ENCODE peak calls at places on chromosomes 2 and 18, in nine cellular contexts. U is NCI-H748 treated with DMSO at 0.1 percent for 48 hours; B is activated T-cell treated with anti-CD3 and anti-CD28 coated beads, Interleukin-2, amount 50 U/mL, for 24 hours; X is neural progenitor cell; E is RKO; W is CD8-positive, alpha-beta memory T cell; J is GM10248; S is midbrain; G is H7. V is an unnamed sample.
A peak's percentile ranks its signal among the peaks of the same experiment; 100 is the strongest.

GRCh38 chr18:13616525-13617035 is 109.8 kb downstream of the FAM210A start:
- DNase-seq in E (no peak), J (no peak), G (no peak), B (no peak), U (no peak), S (no peak), X (no peak), W (no peak), V (peak; percentile 84)

GRCh38 chr2:86158286-86158685 is 37.0 kb downstream of the IMMT start:
- DNase-seq in W (no peak), U (no peak), E (no peak), J (no peak), B (no peak), S (no peak), X (no peak), G (no peak), V (no peak)

GRCh38 chr2:25521665-25522387 is 151.6 kb downstream of the DTNB start:
- DNase-seq in J (peak; percentile 60), B (no peak), X (peak; percentile 48), W (peak; percentile 67), U (peak; percentile 61), E (peak; percentile 76), S (peak; percentile 67), G (peak; percentile 31), V (peak; percentile 85)

GRCh38 chr2:127219716-127220090 is 396 bp downstream of the CYP27C1 start:
- DNase-seq in X (peak; percentile 78), B (no peak), S (no peak), U (no peak), J (no peak), W (no peak), G (peak; percentile 86), E (no peak), V (no peak)

GRCh38 chr18:79944126-79944731 is 7.2 kb downstream of the SLC66A2 start:
- DNase-seq in W (no peak), U (no peak), S (no peak), J (peak; percentile 42), G (no peak), B (no peak), X (no peak), E (no peak), V (peak; percentile 50)

GRCh38 chr2:4219571-4219970 is 516.2 kb downstream of the DCDC2C start:
- DNase-seq in G (no peak), B (no peak), E (peak; percentile 4), S (no peak), J (no peak), X (no peak), U (no peak), W (no peak), V (no peak)

GRCh38 chr2:19575618-19576017 is 217.2 kb upstream of the OSR1 start:
- DNase-seq in W (no peak), B (no peak), X (no peak), S (no peak), E (no peak), G (no peak), J (no peak), U (no peak), V (no peak)

GRCh38 chr2:11152591-11152990 is 2.7 kb upstream of the SLC66A3 start:
- DNase-seq in E (no peak), B (no peak), G (no peak), X (no peak), S (no peak), U (no peak), J (no peak), W (no peak), V (no peak)

GRCh38 chr18:50659091-50660003 is 99.5 kb downstream of the MAPK4 start:
- DNase-seq in J (no peak), E (peak; percentile 60), S (no peak), W (no peak), G (no peak), B (no peak), X (no peak), U (no peak), V (peak; percentile 24)

GRCh38 chr18:61765097-61765496 is 127.7 kb downstream of the RNF152 start:
- DNase-seq in B (no peak), X (peak; percentile 28), J (no peak), W (no peak), G (no peak), U (no peak), S (no peak), E (no peak), V (peak; percentile 9)

GRCh38 chr18:77433076-77433475 is 183.4 kb downstream of the GALR1 start:
- DNase-seq in B (no peak), S (no peak), U (no peak), X (no peak), E (no peak), G (no peak), W (no peak), J (no peak), V (no peak)

GRCh38 chr2:210199854-210200253 is 25.4 kb downstream of the ACADL start:
- DNase-seq in W (no peak), S (no peak), U (no peak), J (no peak), G (no peak), B (no peak), X (no peak), E (no peak), V (no peak)

GRCh38 chr18:75003764-75004690 is 204.9 kb downstream of the PTGR3 start:
- DNase-seq in S (no peak), U (no peak), J (no peak), E (no peak), W (no peak), G (no peak), X (no peak), B (no peak), V (no peak)